ENCODE peak calls at places on chromosomes 7 and 10, in four cellular contexts. G is osteocyte, R is IMR-90, I is mammary epithelial cell. L is an unnamed sample.

GRCh38 chr7:50436133-50436802 is 13.9 kb downstream of the FIGNL1 start:
- DNase-seq in G (no peak), R (peak), I (peak), L (no peak)

GRCh38 chr7:36300696-36301350 is 88.8 kb upstream of the ANLN start:
- DNase-seq in G (no peak), R (no peak), I (no peak), L (no peak)

GRCh38 chr10:70053896-70054641 is 1.4 kb downstream of the MACROH2A2 start:
- DNase-seq in G (peak), R (no peak), I (peak), L (no peak)

GRCh38 chr7:108650487-108650886 is 80.8 kb downstream of the DNAJB9 start:
- DNase-seq in G (no peak), R (peak), I (peak), L (no peak)

GRCh38 chr7:102077081-102077480 is 209.6 kb upstream of the SH2B2 start:
- DNase-seq in G (no peak), R (no peak), I (no peak), L (no peak)

GRCh38 chr10:127408733-127409132 is 140.4 kb upstream of the NPS start:
- DNase-seq in G (no peak), R (peak), I (no peak), L (no peak)

GRCh38 chr7:8436965-8437364 is 3.6 kb downstream of the NXPH1 start:
- DNase-seq in G (no peak), R (no peak), I (peak), L (no peak)

GRCh38 chr10:113059001-113059780 is 109.1 kb downstream of the TCF7L2 start:
- DNase-seq in G (no peak), R (peak), I (peak), L (no peak)

GRCh38 chr10:110535958-110536891 is 31.3 kb upstream of the SMC3 start:
- DNase-seq in G (no peak), R (peak), I (peak), L (peak)

GRCh38 chr7:129774871-129775694 is 163.6 kb downstream of the NRF1 start:
- DNase-seq in G (no peak), R (no peak), I (no peak), L (no peak)

GRCh38 chr7:97012293-97013005 is 7.1 kb downstream of the DLX6 start:
- DNase-seq in G (no peak), R (no peak), I (no peak), L (peak)

GRCh38 chr7:158750702-158751101 is 46.1 kb upstream of the NCAPG2 start:
- DNase-seq in G (peak), R (no peak), I (no peak), L (no peak)

GRCh38 chr10:13715091-13715490 is 128.3 kb downstream of the PRPF18 start:
- DNase-seq in G (no peak), R (no peak), I (no peak), L (no peak)

GRCh38 chr7:147570390-147570789 is 1020.2 kb upstream of the C7orf33 start:
- DNase-seq in G (no peak), R (no peak), I (peak), L (no peak)

GRCh38 chr10:110664483-110665420 is 20.6 kb downstream of the RBM20 start:
- DNase-seq in G (no peak), R (peak), I (peak), L (peak)

GRCh38 chr10:8073696-8074416 is 19.4 kb downstream of the GATA3 start:
- DNase-seq in G (no peak), R (no peak), I (peak), L (no peak)

GRCh38 chr7:50599385-50599784 is 34.2 kb upstream of the DDC start:
- DNase-seq in G (no peak), R (no peak), I (no peak), L (no peak)

GRCh38 chr7:41817386-41817785 is 114.5 kb upstream of the INHBA start:
- DNase-seq in G (no peak), R (peak), I (peak), L (no peak)